ENCODE peak calls at places on chromosomes 11 and 22, in seven cellular contexts. V is omental fat pad; E is smooth muscle cell of the brain vasculature; I is activated CD4-positive, alpha-beta T cell treated with anti-CD3 and anti-CD28 coated beads, Interleukin-2, amount 50 U/mL, for 1 hour; N is lung microvascular endothelial cell; Q is stimulated activated CD4-positive, alpha-beta T cell treated with anti-CD3 and anti-CD28 coated beads, Interleukin-1b, Interleukin-23, amount 100 ng/mL, for 1 hour; A is adrenal gland. Z is an unnamed sample.

GRCh38 chr11:70539360-70540095 is 141.2 kb downstream of the CTTN start:
- DNase-seq in V (no peak), E (no peak), I (no peak), N (no peak), Q (no peak), A (no peak), Z (no peak)

GRCh38 chr11:10893713-10894112 is 35.9 kb upstream of the ZBED5 start:
- DNase-seq in V (no peak), E (no peak), I (no peak), N (no peak), Q (no peak), A (no peak), Z (no peak)

GRCh38 chr11:133678211-133678610 is 145.9 kb upstream of the OPCML start:
- DNase-seq in V (no peak), E (no peak), I (no peak), N (no peak), Q (no peak), A (no peak), Z (no peak)

GRCh38 chr11:123473941-123474668 is 44.0 kb downstream of the GRAMD1B start:
- DNase-seq in V (no peak), E (no peak), I (no peak), N (peak; percentile 95), Q (no peak), A (no peak), Z (no peak)

GRCh38 chr11:44171518-44171917 is 76.0 kb downstream of the EXT2 start:
- DNase-seq in V (no peak), E (no peak), I (no peak), N (no peak), Q (no peak), A (no peak), Z (no peak)

GRCh38 chr11:42768576-42768975 is 543.2 kb upstream of the API5 start:
- DNase-seq in V (no peak), E (no peak), I (no peak), N (no peak), Q (no peak), A (no peak), Z (no peak)

GRCh38 chr22:46863794-46864193 is 101.3 kb downstream of the TBC1D22A start:
- DNase-seq in V (no peak), E (no peak), I (no peak), N (no peak), Q (no peak), A (no peak), Z (no peak)

GRCh38 chr11:61697093-61697492 is 16.9 kb downstream of the DAGLA start:
- DNase-seq in V (no peak), E (no peak), I (no peak), N (no peak), Q (no peak), A (peak; percentile 38), Z (peak; percentile 52)

GRCh38 chr22:39574779-39575551 is 4.4 kb downstream of the CACNA1I start:
- DNase-seq in V (no peak), E (peak; percentile 83), I (no peak), N (peak; percentile 94), Q (no peak), A (peak; percentile 92), Z (peak; percentile 32)

GRCh38 chr11:2180775-2181370 is 9.3 kb upstream of the TH start:
- DNase-seq in V (no peak), E (no peak), I (no peak), N (no peak), Q (no peak), A (no peak), Z (no peak)

GRCh38 chr11:75276696-75277095 is 36.1 kb downstream of the TPBGL start:
- DNase-seq in V (no peak), E (no peak), I (no peak), N (no peak), Q (no peak), A (no peak), Z (no peak)

GRCh38 chr22:46576556-46577351 is 39.3 kb upstream of the CELSR1 start:
- DNase-seq in V (no peak), E (no peak), I (peak; percentile 58), N (peak; percentile 52), Q (peak; percentile 25), A (no peak), Z (no peak)

GRCh38 chr11:63667993-63668392 is 3.2 kb downstream of the ATL3 start:
- DNase-seq in V (no peak), E (no peak), I (no peak), N (peak; percentile 77), Q (no peak), A (no peak), Z (peak; percentile 75)

GRCh38 chr11:2841411-2842190 is 44.0 kb downstream of the CDKN1C start:
- DNase-seq in V (no peak), E (no peak), I (no peak), N (no peak), Q (no peak), A (no peak), Z (no peak)

GRCh38 chr11:12642040-12642439 is 32.2 kb upstream of the TEAD1 start:
- DNase-seq in V (no peak), E (no peak), I (no peak), N (peak; percentile 62), Q (no peak), A (no peak), Z (no peak)

GRCh38 chr11:15347969-15348734 is 233.4 kb downstream of the INSC start:
- DNase-seq in V (no peak), E (no peak), I (no peak), N (no peak), Q (no peak), A (no peak), Z (no peak)

GRCh38 chr22:38751422-38752346 is 4.1 kb downstream of the SUN2 start:
- DNase-seq in V (no peak), E (no peak), I (peak; percentile 65), N (no peak), Q (no peak), A (no peak), Z (peak; percentile 42)

GRCh38 chr11:93633835-93634234 is 27.6 kb upstream of the CEP295 start:
- DNase-seq in V (no peak), E (no peak), I (no peak), N (no peak), Q (no peak), A (no peak), Z (no peak)

GRCh38 chr11:65435330-65435931 is 12.8 kb downstream of the NEAT1 start:
- DNase-seq in V (peak; percentile 20), E (no peak), I (no peak), N (peak; percentile 22), Q (no peak), A (peak; percentile 51), Z (no peak)

GRCh38 chr11:86395061-86395551 is 20.4 kb downstream of the CCDC81 start:
- DNase-seq in V (no peak), E (no peak), I (no peak), N (peak; percentile 46), Q (no peak), A (peak; percentile 68), Z (no peak)